ENCODE peak calls at places on chromosome 5, in nine cellular contexts. C is stimulated activated CD8-positive, alpha-beta memory T cell treated with anti-CD3 and anti-CD28 coated beads, Interleukin-7, amount 100 ng/mL, for 24 hours; V is colonic mucosa; L is kidney tubule cell; T is cardiac muscle cell; G is stimulated activated CD4-positive, alpha-beta T cell treated with anti-CD3 and anti-CD28 coated beads, Interleukin-1b, Interleukin-23, amount 100 ng/mL, for 4 hours; E is lower lobe of right lung; A is NCI-H446 treated with DMSO at 0.1 percent for 48 hours; H is NCI-H2171 treated with DMSO at 0.1 percent for 48 hours. R is an unnamed sample.

GRCh38 chr5:82676663-82677062 is 398.5 kb upstream of the RPS23 start:
- DNase-seq in H (no peak), L (no peak), T (no peak), V (no peak), A (no peak), G (no peak), C (no peak), E (no peak), R (no peak)

GRCh38 chr5:116598871-116599270 is 24.2 kb upstream of the SEMA6A start:
- DNase-seq in A (no peak), T (no peak), L (no peak), H (no peak), G (no peak), C (no peak), E (no peak), V (no peak), R (no peak)

GRCh38 chr5:33401482-33402390 is 39.0 kb upstream of the TARS1 start:
- DNase-seq in E (no peak), T (peak), L (peak), A (no peak), H (no peak), C (no peak), V (no peak), G (no peak), R (no peak)

GRCh38 chr5:38906503-38906902 is 60.7 kb downstream of the OSMR start:
- DNase-seq in G (no peak), L (no peak), E (no peak), V (no peak), H (no peak), A (no peak), C (no peak), T (no peak), R (no peak)

GRCh38 chr5:104650313-104650712 is 1087.7 kb upstream of the NUDT12 start:
- DNase-seq in E (no peak), V (no peak), A (no peak), G (no peak), L (no peak), T (no peak), C (no peak), H (no peak), R (no peak)

GRCh38 chr5:126811515-126812198 is 34.7 kb downstream of the LMNB1 start:
- DNase-seq in L (peak), A (no peak), E (no peak), T (peak), C (no peak), V (no peak), H (no peak), G (no peak), R (no peak)

GRCh38 chr5:18088020-18088579 is 453.8 kb downstream of the TAF11L14 start:
- DNase-seq in V (no peak), E (no peak), L (no peak), A (no peak), C (no peak), G (no peak), H (no peak), T (no peak), R (no peak)

GRCh38 chr5:98930972-98931762 is 2.4 kb upstream of the CHD1 start:
- DNase-seq in C (no peak), H (no peak), E (no peak), A (no peak), V (no peak), T (no peak), L (no peak), G (no peak), R (no peak)

GRCh38 chr5:88761269-88761880 is 121.6 kb downstream of the MEF2C start:
- DNase-seq in H (no peak), L (peak), T (peak), E (no peak), A (no peak), G (no peak), C (no peak), V (no peak), R (no peak)

GRCh38 chr5:143037071-143037470 is 266.9 kb downstream of the ARHGAP26 start:
- DNase-seq in C (no peak), L (peak), E (no peak), V (no peak), G (no peak), A (no peak), T (no peak), H (peak), R (no peak)

GRCh38 chr5:75566710-75567309 is 44.4 kb upstream of the ANKDD1B start:
- DNase-seq in T (peak), C (peak), E (no peak), G (peak), H (no peak), L (peak), A (peak), V (no peak), R (peak)

GRCh38 chr5:51661646-51662265 is 278.5 kb downstream of the ISL1 start:
- DNase-seq in G (no peak), L (no peak), H (no peak), V (no peak), C (no peak), E (no peak), T (no peak), A (no peak), R (no peak)

GRCh38 chr5:13976223-13976622 is 31.7 kb upstream of the DNAH5 start:
- DNase-seq in G (no peak), E (no peak), V (no peak), C (no peak), H (no peak), A (no peak), T (no peak), L (no peak), R (no peak)

GRCh38 chr5:41921874-41922273 is 3.2 kb upstream of the FBXO4 start:
- DNase-seq in L (peak), V (no peak), A (no peak), E (no peak), C (no peak), T (peak), G (no peak), H (no peak), R (no peak)

GRCh38 chr5:537098-537497 is 12.8 kb upstream of the SLC9A3 start:
- DNase-seq in L (no peak), C (no peak), T (no peak), E (peak), A (no peak), G (no peak), V (no peak), H (no peak), R (no peak)

GRCh38 chr5:29800752-29801151 is 1392.7 kb upstream of the CDH6 start:
- DNase-seq in G (no peak), T (no peak), E (no peak), A (no peak), V (no peak), C (no peak), H (no peak), L (no peak), R (no peak)

GRCh38 chr5:68953885-68954617 is 139.8 kb upstream of the SLC30A5 start:
- DNase-seq in L (no peak), G (no peak), T (peak), V (peak), E (no peak), C (no peak), H (no peak), A (no peak), R (peak)

GRCh38 chr5:124952079-124952478 is 205.6 kb upstream of the ZNF608 start:
- DNase-seq in G (no peak), T (no peak), H (no peak), A (no peak), V (no peak), E (no peak), L (peak), C (no peak), R (no peak)

GRCh38 chr5:116365006-116365496 is 209.6 kb downstream of the SEMA6A start:
- DNase-seq in V (no peak), T (no peak), C (no peak), G (no peak), E (no peak), H (no peak), A (no peak), L (no peak), R (no peak)

GRCh38 chr5:136021016-136021405 is 7.8 kb upstream of the TGFBI start:
- DNase-seq in H (no peak), C (no peak), T (peak), V (no peak), L (peak), E (no peak), A (no peak), G (no peak), R (no peak)

GRCh38 chr5:149114403-149115312 is 26.6 kb upstream of the ABLIM3 start:
- DNase-seq in H (peak), L (peak), G (no peak), V (peak), A (peak), E (no peak), T (peak), C (no peak), R (peak)

GRCh38 chr5:109743770-109744212 is 54.1 kb downstream of the MAN2A1 start:
- DNase-seq in H (no peak), E (no peak), L (peak), C (no peak), A (no peak), T (peak), V (no peak), G (no peak), R (peak)

GRCh38 chr5:39107350-39107749 is 33.2 kb upstream of the RICTOR start:
- DNase-seq in E (no peak), A (no peak), G (no peak), T (no peak), H (no peak), L (no peak), V (no peak), C (no peak), R (no peak)

GRCh38 chr5:172768573-172769323 is 2.2 kb downstream of the DUSP1 start:
- DNase-seq in A (no peak), E (no peak), H (no peak), L (peak), G (no peak), V (no peak), T (peak), C (no peak), R (peak)

GRCh38 chr5:111935835-111936234 is 178.8 kb upstream of the NREP start:
- DNase-seq in G (no peak), C (no peak), T (no peak), H (no peak), A (no peak), L (no peak), V (no peak), E (no peak), R (no peak)

GRCh38 chr5:65927497-65928340 is 1.3 kb downstream of the ERBIN start:
- DNase-seq in H (no peak), L (peak), C (no peak), A (no peak), E (no peak), T (peak), G (no peak), V (peak), R (peak)

GRCh38 chr5:170277953-170278352 is 19.6 kb downstream of the LCP2 start:
- DNase-seq in E (no peak), G (no peak), A (no peak), C (no peak), H (no peak), L (no peak), V (no peak), T (no peak), R (no peak)

GRCh38 chr5:178203670-178204204 is 596 bp upstream of the HNRNPAB start:
- DNase-seq in G (no peak), E (no peak), A (no peak), V (no peak), C (no peak), H (peak), T (no peak), L (no peak), R (no peak)